ENCODE peak calls at places on chromosome 2, in four cellular contexts. W is H1, P is WTC11, G is K562. K is an unnamed sample.
A peak's percentile ranks its signal among the peaks of the same experiment; 100 is the strongest.

GRCh38 chr2:70005752-70006446 is 44.5 kb upstream of the ASPRV1 start:
- DNase-seq in W (no peak), P (peak; percentile 32), G (peak; percentile 61), K (no peak)

GRCh38 chr2:69601179-69601612 is 42.3 kb downstream of the AAK1 start:
- DNase-seq in W (no peak), P (no peak), G (peak; percentile 82), K (no peak)

GRCh38 chr2:96325884-96326255 is 753 bp downstream of the ITPRIPL1 start:
- DNase-seq in W (no peak), P (no peak), G (no peak), K (peak; percentile 37)

GRCh38 chr2:37357461-37358008 is 13.1 kb downstream of the QPCT start:
- DNase-seq in W (no peak), P (no peak), G (no peak), K (no peak)

GRCh38 chr2:16021611-16022363 is 81.4 kb downstream of the MYCN start:
- DNase-seq in W (no peak), P (no peak), G (no peak), K (no peak)

GRCh38 chr2:151302879-151303278 is 13.4 kb upstream of the NMI start:
- DNase-seq in W (no peak), P (no peak), G (peak; percentile 25), K (no peak)

GRCh38 chr2:56209701-56210100 is 25.9 kb downstream of the CCDC85A start:
- DNase-seq in W (no peak), P (no peak), G (no peak), K (no peak)

GRCh38 chr2:225017713-225018112 is 24.6 kb downstream of the DOCK10 start:
- DNase-seq in W (no peak), P (no peak), G (no peak), K (peak; percentile 65)

GRCh38 chr2:212695426-212695825 is 156.8 kb upstream of the ERBB4 start:
- DNase-seq in W (no peak), P (no peak), G (no peak), K (no peak)

GRCh38 chr2:186822323-186822722 is 26.6 kb downstream of the ZSWIM2 start:
- DNase-seq in W (no peak), P (no peak), G (no peak), K (no peak)

GRCh38 chr2:43202289-43202688 is 24.1 kb downstream of the ZFP36L2 start:
- DNase-seq in W (no peak), P (no peak), G (no peak), K (no peak)

DNA sequence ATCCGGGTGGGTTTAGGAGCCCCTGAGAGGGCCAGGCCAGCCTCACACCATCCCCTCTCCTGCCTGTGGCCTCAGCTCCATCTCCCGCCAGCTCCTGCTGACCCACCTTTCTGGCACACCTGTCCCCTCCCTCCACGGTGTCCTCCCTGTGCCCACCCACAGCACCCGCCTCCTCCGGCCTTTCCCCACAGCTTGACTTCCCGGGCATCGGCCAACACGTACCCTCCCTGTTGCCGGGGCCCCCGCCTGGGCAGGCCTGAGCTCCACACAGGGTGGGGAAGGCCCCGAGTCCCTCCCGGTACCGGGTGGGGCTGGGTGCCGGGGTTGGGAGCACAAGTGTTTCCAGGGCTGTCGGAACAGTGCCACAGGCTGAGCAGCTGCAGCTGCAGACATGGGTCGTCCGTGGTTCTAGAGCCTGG is 6.5 kb downstream of the GPC1 start:
- DNase-seq in W (no peak), P (no peak), G (no peak), K (no peak)
- TF ChIP-seq USF2 in W (no peak), P (no peak), G (no peak), K (no peak)

GRCh38 chr2:205924676-205925075 is 161.3 kb downstream of the INO80D start:
- DNase-seq in W (no peak), P (no peak), G (no peak), K (no peak)

GRCh38 chr2:205930209-205930608 is 155.8 kb downstream of the INO80D start:
- DNase-seq in W (no peak), P (no peak), G (no peak), K (no peak)

GRCh38 chr2:205929445-205930027 is 156.4 kb downstream of the INO80D start:
- DNase-seq in W (no peak), P (no peak), G (no peak), K (no peak)

GRCh38 chr2:205931388-205931787 is 154.6 kb downstream of the INO80D start:
- DNase-seq in W (no peak), P (no peak), G (no peak), K (no peak)

GRCh38 chr2:205925373-205926337 is 160.3 kb downstream of the INO80D start:
- DNase-seq in W (peak; percentile 46), P (peak; percentile 89), G (peak; percentile 80), K (peak; percentile 88)
- TF ChIP-seq TEAD4 in W (no peak), P (no peak), G (no peak), K (no peak)

GRCh38 chr2:133892352-133892913 is 324.2 kb upstream of the NCKAP5 start:
- DNase-seq in W (no peak), P (no peak), G (no peak), K (no peak)
- TF ChIP-seq USF2 in W (no peak), P (no peak), G (no peak), K (no peak)

GRCh38 chr2:19295998-19296502 is 62.4 kb downstream of the OSR1 start:
- DNase-seq in W (no peak), P (no peak), G (no peak), K (no peak)
- TF ChIP-seq TEAD4 in W (no peak), P (no peak), G (no peak), K (no peak)

GRCh38 chr2:28662044-28662443 is 89.6 kb upstream of the PPP1CB start:
- DNase-seq in W (no peak), P (no peak), G (no peak), K (no peak)
- TF ChIP-seq USF2 in W (no peak), P (no peak), G (no peak), K (no peak)

K was measured in SK-N-SH.